ENCODE peak calls at places on chromosomes 5 and 9, in four cellular contexts. K is WTC11, F is K562, C is HepG2. L is an unnamed sample.

GRCh38 chr5:68406344-68406743 is 190.8 kb downstream of the PIK3R1 start:
- DNase-seq in F (no peak), K (no peak), C (no peak), L (no peak)

GRCh38 chr5:37886207-37886905 is 46.5 kb upstream of the GDNF start:
- DNase-seq in C (no peak), F (no peak), K (no peak), L (no peak)

GRCh38 chr5:83220331-83220730 is 143.0 kb downstream of the XRCC4 start:
- DNase-seq in C (no peak), F (no peak), K (no peak), L (no peak)

GRCh38 chr9:89234636-89235035 is 56.0 kb upstream of the SHC3 start:
- DNase-seq in K (peak), F (no peak), C (no peak), L (peak)

GRCh38 chr9:82108474-82108873 is 119.9 kb downstream of the SPATA31D1 start:
- DNase-seq in C (no peak), F (no peak), K (no peak), L (no peak)

GRCh38 chr5:107538331-107539162 is 132.2 kb downstream of the EFNA5 start:
- DNase-seq in C (no peak), K (no peak), F (no peak), L (no peak)

GRCh38 chr5:54186912-54187445 is 123.4 kb downstream of the ARL15 start:
- DNase-seq in F (no peak), K (no peak), C (no peak), L (no peak)

GRCh38 chr9:74412236-74412979 is 84.7 kb upstream of the RORB start:
- DNase-seq in F (no peak), C (no peak), K (no peak), L (no peak)

GRCh38 chr5:55030220-55030619 is 6.2 kb downstream of the GZMK start:
- DNase-seq in K (no peak), F (no peak), C (no peak), L (no peak)

GRCh38 chr5:175658299-175659145 is 651 bp downstream of the HRH2 start:
- DNase-seq in C (no peak), K (peak), F (no peak), L (no peak)

GRCh38 chr5:145157841-145158240 is 677.3 kb downstream of the PRELID2 start:
- DNase-seq in C (no peak), F (no peak), K (no peak), L (no peak)

GRCh38 chr9:99430301-99430700 is 208.2 kb downstream of the SEC61B start:
- DNase-seq in K (no peak), C (no peak), F (no peak), L (no peak)

GRCh38 chr5:57302643-57303042 is 128.8 kb downstream of the GPBP1 start:
- DNase-seq in C (no peak), K (no peak), F (no peak), L (no peak)

GRCh38 chr9:115604831-115605483 is 487.0 kb upstream of the TNC start:
- DNase-seq in K (no peak), C (no peak), F (no peak), L (no peak)

GRCh38 chr5:139148306-139148705 is 49.9 kb downstream of the SIL1 start:
- DNase-seq in C (no peak), K (no peak), F (no peak), L (no peak)

GRCh38 chr5:149317281-149318048 is 27.8 kb upstream of the GRPEL2 start:
- DNase-seq in K (no peak), C (peak), F (peak), L (peak)

GRCh38 chr9:16701347-16701746 is 169.1 kb downstream of the BNC2 start:
- DNase-seq in K (no peak), C (no peak), F (no peak), L (no peak)

GRCh38 chr9:91782711-91783214 is 167.3 kb downstream of the ROR2 start:
- DNase-seq in F (no peak), K (no peak), C (no peak), L (no peak)

GRCh38 chr5:137073192-137073591 is 425.9 kb downstream of the SPOCK1 start:
- DNase-seq in K (no peak), F (no peak), C (no peak), L (no peak)

GRCh38 chr5:5418764-5419163 is 3.7 kb upstream of the ICE1 start:
- DNase-seq in F (no peak), C (no peak), K (no peak), L (no peak)

GRCh38 chr5:5418006-5418405 is 4.5 kb upstream of the ICE1 start:
- DNase-seq in K (no peak), C (no peak), F (no peak), L (no peak)

GRCh38 chr5:5421149-5421960 is 1.1 kb upstream of the ICE1 start:
- DNase-seq in C (no peak), F (peak), K (no peak), L (no peak)

GRCh38 chr5:5420251-5420650 is 2.2 kb upstream of the ICE1 start:
- DNase-seq in K (no peak), C (no peak), F (no peak), L (no peak)

DNA sequence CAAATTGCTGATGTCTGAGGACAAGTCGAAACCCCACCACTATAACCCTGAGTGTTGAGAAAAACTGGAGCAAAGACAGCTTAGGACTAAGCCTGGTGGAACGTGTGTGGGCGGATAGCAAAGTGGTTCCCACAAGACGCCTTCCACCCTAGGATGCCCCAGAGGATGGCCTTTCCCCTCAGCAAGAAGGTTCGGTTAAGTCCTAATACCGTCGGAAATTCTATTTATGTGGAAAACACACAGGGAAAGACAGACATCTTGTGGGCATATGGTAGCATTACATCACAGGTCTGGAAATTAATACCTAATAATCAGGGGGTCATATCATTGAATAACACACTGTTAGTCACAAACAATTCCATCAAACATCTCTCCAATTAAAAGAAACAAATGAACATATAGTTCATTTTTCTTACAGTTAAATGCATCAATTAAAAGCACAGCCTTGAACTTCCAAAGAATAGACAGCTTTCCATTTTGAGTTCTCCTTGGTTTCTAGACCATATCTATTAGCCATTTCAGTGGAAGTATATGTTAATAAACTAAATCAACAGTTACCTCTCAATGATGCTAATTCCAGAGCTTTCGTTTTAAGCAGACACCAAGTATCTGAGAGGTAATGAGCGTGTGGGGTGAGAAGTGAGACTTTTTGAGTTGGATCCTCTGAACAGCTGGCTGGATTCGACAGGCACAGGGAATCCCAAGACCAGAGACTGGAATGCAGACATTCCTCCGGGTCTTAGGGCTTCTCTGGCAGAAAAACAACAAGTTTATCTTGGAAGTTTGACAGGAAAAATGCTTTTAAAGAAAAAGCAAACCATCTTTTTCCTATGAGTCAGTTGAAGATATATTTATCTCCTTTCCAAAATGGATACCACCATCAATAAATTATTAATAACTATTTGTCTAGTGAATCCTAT is 2.9 kb upstream of the ICE1 start:
- DNase-seq in K (peak), F (peak), C (peak), L (peak)
- TF ChIP-seq ELF4 in K (no peak), F (no peak), C (no peak), L (no peak)

GRCh38 chr9:127898433-127899199 is 787 bp downstream of the ST6GALNAC6 start:
- DNase-seq in K (no peak), F (peak), C (peak), L (peak)

GRCh38 chr9:127895811-127896210 is 3.6 kb downstream of the ST6GALNAC6 start:
- DNase-seq in C (no peak), K (no peak), F (no peak), L (no peak)

GRCh38 chr9:127896395-127897193 is 2.8 kb downstream of the ST6GALNAC6 start:
- DNase-seq in K (no peak), F (no peak), C (no peak), L (no peak)

GRCh38 chr9:127899200-127899943 is at the start of gene ST6GALNAC6:
- DNase-seq in F (peak), C (no peak), K (peak), L (peak)

DNA sequence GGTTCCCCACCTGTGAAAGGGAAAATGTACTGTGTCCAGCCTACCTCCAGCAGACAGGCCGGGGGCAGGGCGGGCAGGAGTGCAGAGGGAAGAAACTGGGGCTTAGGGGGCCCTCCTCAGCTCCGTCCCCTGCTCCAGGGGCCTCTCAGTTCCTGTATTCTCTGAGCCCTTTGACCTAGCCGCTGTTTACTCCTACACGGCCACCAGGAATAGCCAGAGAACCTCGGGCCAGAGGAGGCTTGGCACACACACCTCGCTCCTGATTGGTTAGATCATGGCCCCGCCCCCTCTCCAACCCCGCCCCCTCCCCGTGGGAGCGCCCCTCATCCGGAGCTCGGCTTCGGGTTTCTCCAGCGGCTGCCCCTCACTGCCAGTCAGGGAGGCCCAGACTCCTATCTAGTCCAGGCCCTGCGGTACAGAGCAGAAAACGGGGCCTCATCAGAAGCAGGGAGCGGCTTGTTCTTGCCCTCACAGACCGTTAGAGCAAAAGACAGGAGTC is 2.2 kb downstream of the ST6GALNAC6 start:
- DNase-seq in K (peak), F (peak), C (peak), L (peak)
- TF ChIP-seq SP1 in K (no peak), F (no peak), C (no peak), L (no peak)

GRCh38 chr9:131799177-131799823 is 59.4 kb upstream of the RAPGEF1 start:
- DNase-seq in C (peak), K (peak), F (peak), L (peak)
- TF ChIP-seq ELF4 in C (no peak), K (no peak), F (no peak), L (no peak)

GRCh38 chr9:37954581-37954981 is 50.7 kb upstream of the SLC25A51 start:
- DNase-seq in K (no peak), F (no peak), C (no peak), L (no peak)

GRCh38 chr9:37952731-37953130 is 48.8 kb upstream of the SLC25A51 start:
- DNase-seq in F (no peak), K (no peak), C (no peak), L (no peak)

GRCh38 chr9:37951671-37952579 is 48.0 kb upstream of the SLC25A51 start:
- DNase-seq in K (no peak), C (peak), F (no peak), L (no peak)

GRCh38 chr9:37953204-37953774 is 49.4 kb upstream of the SLC25A51 start:
- DNase-seq in C (no peak), K (no peak), F (no peak), L (no peak)

DNA sequence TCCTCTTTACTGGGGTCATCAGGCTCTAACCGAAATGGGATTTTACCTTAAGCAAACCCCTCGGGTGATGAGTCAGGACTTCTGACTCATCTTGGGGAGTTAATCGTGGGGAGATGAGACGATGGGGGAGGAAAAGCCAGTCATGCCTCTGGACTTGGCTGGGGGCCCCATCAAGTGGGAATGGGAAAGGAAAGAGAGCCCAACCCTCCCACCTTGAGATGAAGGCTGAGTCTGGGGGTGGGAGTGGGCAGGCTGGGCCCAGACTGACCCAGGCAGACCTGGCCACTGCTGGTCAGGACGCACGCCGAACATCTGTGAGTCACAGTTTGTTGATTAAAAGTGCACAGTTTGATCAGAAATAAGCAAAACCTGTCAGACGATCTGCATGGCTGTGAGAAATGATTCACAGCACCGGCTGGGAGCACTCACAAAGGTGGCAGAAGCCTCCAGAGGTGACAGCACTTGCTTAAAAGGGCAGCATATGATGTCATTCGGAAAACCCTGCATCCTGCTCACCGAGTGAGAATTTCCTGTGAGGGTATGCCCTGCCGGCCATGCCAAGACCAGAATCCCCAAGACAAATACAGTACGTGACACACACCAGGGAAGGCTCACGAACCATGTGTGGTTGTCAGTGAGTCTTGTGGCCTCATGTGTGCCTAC is 50.0 kb upstream of the SLC25A51 start:
- DNase-seq in C (no peak), K (no peak), F (peak), L (no peak)
- TF ChIP-seq SP1 in C (no peak), K (no peak), F (no peak), L (no peak)

GRCh38 chr5:90803891-90804290 is 245.3 kb downstream of the ADGRV1 start:
- DNase-seq in C (no peak), F (no peak), K (no peak), L (no peak)

GRCh38 chr5:90807483-90807882 is 248.9 kb downstream of the ADGRV1 start:
- DNase-seq in F (no peak), C (no peak), K (no peak), L (no peak)

GRCh38 chr5:90803376-90803775 is 244.8 kb downstream of the ADGRV1 start:
- DNase-seq in K (no peak), C (no peak), F (no peak), L (no peak)

GRCh38 chr5:90802695-90803317 is 244.2 kb downstream of the ADGRV1 start:
- DNase-seq in C (peak), F (peak), K (peak), L (peak)
- TF ChIP-seq ELF4 in C (no peak), F (no peak), K (no peak), L (no peak)

GRCh38 chr5:111310713-111311620 is 86.8 kb downstream of the CAMK4 start:
- DNase-seq in C (no peak), K (no peak), F (no peak), L (no peak)

GRCh38 chr5:111313017-111313724 is 89.0 kb downstream of the CAMK4 start:
- DNase-seq in F (no peak), K (no peak), C (no peak), L (no peak)

GRCh38 chr5:111309384-111309783 is 85.2 kb downstream of the CAMK4 start:
- DNase-seq in K (no peak), C (no peak), F (no peak), L (no peak)

GRCh38 chr5:111308951-111309350 is 84.8 kb downstream of the CAMK4 start:
- DNase-seq in F (no peak), K (peak), C (no peak), L (peak)
- TF ChIP-seq SP1 in F (no peak), K (no peak), C (no peak), L (no peak)

DNA sequence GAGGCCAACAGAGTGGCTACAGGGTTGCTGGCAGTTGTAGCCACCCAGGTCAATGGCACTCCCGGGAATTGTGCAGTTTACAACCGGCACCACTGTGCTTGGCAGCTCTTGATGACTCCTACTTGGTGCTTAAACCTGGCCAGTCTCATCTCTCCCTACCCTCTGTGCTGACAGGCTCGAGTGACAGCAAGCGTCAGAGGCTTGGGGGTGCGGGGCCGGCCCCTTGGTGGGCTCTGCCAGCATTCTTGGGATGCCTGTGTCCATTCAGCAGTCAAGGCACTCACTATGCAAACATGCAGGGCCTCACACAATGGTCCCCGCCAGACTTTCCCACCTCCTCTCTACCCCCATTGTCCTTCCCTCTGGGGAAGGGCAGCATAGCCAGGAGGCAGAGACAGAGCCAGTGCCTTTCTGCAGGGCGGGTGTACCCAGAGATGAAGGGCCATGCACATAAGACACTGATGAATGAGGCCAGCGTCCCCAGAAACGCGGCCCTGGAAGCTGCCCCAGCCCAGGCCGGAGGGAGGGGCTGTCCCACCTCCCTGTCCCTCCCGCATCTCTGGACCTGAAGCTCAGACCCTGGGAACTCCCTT is 26.3 kb upstream of the NOTCH1 start:
- DNase-seq in F (no peak), C (peak), K (peak), L (no peak)
- TF ChIP-seq ELF4 in F (no peak), C (no peak), K (no peak), L (no peak)

GRCh38 chr5:157529002-157529401 is 46.6 kb downstream of the ADAM19 start:
- DNase-seq in F (no peak), K (no peak), C (no peak), L (no peak)

GRCh38 chr5:157535042-157535865 is 40.3 kb downstream of the ADAM19 start:
- DNase-seq in K (no peak), F (peak), C (peak), L (no peak)

GRCh38 chr5:157530226-157530972 is 45.2 kb downstream of the ADAM19 start:
- DNase-seq in F (no peak), K (no peak), C (no peak), L (no peak)

GRCh38 chr5:157532022-157532421 is 43.6 kb downstream of the ADAM19 start:
- DNase-seq in F (no peak), K (no peak), C (no peak), L (no peak)

GRCh38 chr5:157533011-157533481 is 42.5 kb downstream of the ADAM19 start:
- DNase-seq in K (no peak), F (no peak), C (peak), L (no peak)
- TF ChIP-seq SP1 in K (no peak), F (no peak), C (no peak), L (no peak)

GRCh38 chr9:34571180-34571800 is 18.2 kb downstream of the CNTFR start:
- DNase-seq in C (no peak), F (no peak), K (no peak), L (no peak)
- TF ChIP-seq ELF4 in C (no peak), F (no peak), K (no peak), L (no peak)

GRCh38 chr9:1457460-1457859 is 407.3 kb downstream of the DMRT2 start:
- DNase-seq in K (no peak), F (no peak), C (no peak), L (no peak)

GRCh38 chr9:1458503-1458902 is 408.3 kb downstream of the DMRT2 start:
- DNase-seq in C (no peak), K (no peak), F (no peak), L (no peak)

GRCh38 chr9:1456301-1456999 is 406.3 kb downstream of the DMRT2 start:
- DNase-seq in F (no peak), K (no peak), C (no peak), L (no peak)

GRCh38 chr9:1462626-1463308 is 412.6 kb downstream of the DMRT2 start:
- DNase-seq in K (no peak), C (no peak), F (no peak), L (no peak)

DNA sequence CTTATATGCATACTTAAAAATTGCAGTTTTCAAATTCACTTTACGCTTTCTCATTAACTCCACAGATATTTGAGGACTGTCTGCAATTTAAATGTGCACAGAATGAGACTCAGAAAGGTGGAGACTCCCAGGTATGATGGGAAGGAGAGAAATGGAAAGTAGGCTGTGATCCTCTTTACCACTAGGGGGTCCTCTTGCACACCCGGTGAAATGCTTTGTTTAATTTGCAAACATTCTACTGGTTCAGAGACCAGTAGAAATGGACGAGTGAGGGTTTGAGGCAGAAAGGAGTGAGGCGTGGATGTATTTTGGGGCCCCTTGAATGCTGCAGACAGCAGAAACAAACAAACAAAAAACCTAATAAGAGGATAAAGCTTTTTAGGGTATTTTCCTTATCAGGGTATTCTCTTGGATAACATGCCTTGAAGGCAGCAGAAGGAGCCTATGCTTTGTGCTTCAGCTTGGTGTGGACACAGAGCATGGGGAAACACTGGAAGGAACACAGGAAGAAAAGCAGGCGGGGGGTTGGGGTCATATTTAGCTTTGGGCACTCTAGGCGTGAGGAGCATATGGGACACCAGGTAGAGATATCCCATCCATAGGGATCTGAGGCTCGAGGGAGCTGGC is 410.1 kb downstream of the DMRT2 start:
- DNase-seq in C (peak), F (peak), K (peak), L (peak)
- TF ChIP-seq SP1 in C (no peak), F (no peak), K (no peak), L (no peak)

L was measured in HEK293T.